ENCODE peak calls at places on chromosomes 3 and 15, in ten cellular contexts. T, G, N, S, J, E, K, C, Y and L are unnamed samples.

GRCh38 chr3:146818301-146818700 is 213.2 kb upstream of the PLSCR5 start:
- DNase-seq in S (no peak), G (no peak), K (no peak), T (no peak), N (no peak), Y (no peak), J (no peak), C (no peak), E (no peak), L (no peak)

GRCh38 chr3:65745306-65745705 is 293.4 kb downstream of the MAGI1 start:
- DNase-seq in C (no peak), Y (no peak), T (no peak), S (no peak), G (no peak), K (no peak), E (no peak), J (no peak), N (no peak), L (no peak)

GRCh38 chr3:140035856-140036255 is 100.9 kb downstream of the CLSTN2 start:
- DNase-seq in C (no peak), G (peak; percentile 54), N (no peak), E (no peak), T (no peak), K (no peak), S (no peak), J (no peak), Y (no peak), L (peak; percentile 27)

GRCh38 chr3:124512881-124513609 is 217.2 kb upstream of the UMPS start:
- DNase-seq in T (no peak), E (no peak), N (peak; percentile 36), G (peak; percentile 62), Y (peak; percentile 61), K (no peak), J (no peak), C (no peak), S (no peak), L (no peak)

GRCh38 chr3:156359337-156359736 is 195.6 kb downstream of the SSR3 start:
- DNase-seq in Y (no peak), N (no peak), G (no peak), S (no peak), K (peak; percentile 77), J (no peak), T (no peak), C (no peak), E (no peak), L (no peak)

GRCh38 chr3:115340586-115340985 is 193.5 kb upstream of the ZBTB20 start:
- DNase-seq in T (no peak), N (no peak), E (no peak), Y (no peak), J (no peak), C (no peak), K (no peak), G (no peak), S (no peak), L (no peak)

GRCh38 chr3:147680820-147681488 is 271.8 kb downstream of the ZIC1 start:
- DNase-seq in K (peak; percentile 15), G (no peak), S (no peak), C (peak; percentile 87), E (peak; percentile 59), Y (no peak), T (no peak), J (no peak), N (no peak), L (no peak)

GRCh38 chr15:62453979-62454378 is 288.9 kb upstream of the C2CD4B start:
- DNase-seq in K (peak; percentile 72), T (no peak), E (no peak), G (no peak), S (no peak), J (no peak), C (no peak), Y (no peak), N (no peak), L (no peak)

GRCh38 chr15:34701536-34701935 is 53.3 kb downstream of the GJD2 start:
- DNase-seq in K (no peak), N (no peak), S (no peak), T (no peak), J (no peak), Y (no peak), C (no peak), E (no peak), G (no peak), L (peak; percentile 38)

GRCh38 chr3:170726976-170727661 is 141.2 kb upstream of the SLC7A14 start:
- DNase-seq in S (no peak), C (no peak), K (peak; percentile 94), E (no peak), G (no peak), T (no peak), J (no peak), Y (no peak), N (no peak), L (no peak)

GRCh38 chr15:37199546-37199945 is 99.2 kb upstream of the MEIS2 start:
- DNase-seq in K (no peak), J (no peak), Y (no peak), T (no peak), G (no peak), N (no peak), E (no peak), C (no peak), S (no peak), L (no peak)
- H3K4me3 ChIP-seq in K (no peak overlapping the region), J (no peak overlapping the region), Y (no peak overlapping the region), T (no peak overlapping the region), G (no peak overlapping the region), N (no peak overlapping the region), E (no peak overlapping the region), C (no peak overlapping the region), S (no peak overlapping the region), L (no peak overlapping the region)

GRCh38 chr15:69193948-69194827 is 33.8 kb downstream of the GLCE start:
- DNase-seq in K (peak; percentile 67), T (no peak), J (no peak), N (no peak), G (no peak), C (peak; percentile 15), Y (no peak), E (no peak), S (no peak), L (no peak)
- H3K27ac ChIP-seq in K (no peak overlapping the region), T (no peak overlapping the region), J (peak overlapping the region; percentile 2), N (no peak overlapping the region), G (no peak overlapping the region), C (peak overlapping the region; percentile 83), Y (peak overlapping the region; percentile 5), E (peak overlapping the region; percentile 19), S (no peak overlapping the region), L (no peak overlapping the region)

GRCh38 chr3:50100956-50101845 is 12.5 kb downstream of the RBM5 start:
- DNase-seq in Y (no peak), C (peak; percentile 67), G (no peak), N (no peak), J (no peak), K (peak; percentile 74), T (no peak), E (no peak), S (no peak), L (peak; percentile 42)

DNA sequence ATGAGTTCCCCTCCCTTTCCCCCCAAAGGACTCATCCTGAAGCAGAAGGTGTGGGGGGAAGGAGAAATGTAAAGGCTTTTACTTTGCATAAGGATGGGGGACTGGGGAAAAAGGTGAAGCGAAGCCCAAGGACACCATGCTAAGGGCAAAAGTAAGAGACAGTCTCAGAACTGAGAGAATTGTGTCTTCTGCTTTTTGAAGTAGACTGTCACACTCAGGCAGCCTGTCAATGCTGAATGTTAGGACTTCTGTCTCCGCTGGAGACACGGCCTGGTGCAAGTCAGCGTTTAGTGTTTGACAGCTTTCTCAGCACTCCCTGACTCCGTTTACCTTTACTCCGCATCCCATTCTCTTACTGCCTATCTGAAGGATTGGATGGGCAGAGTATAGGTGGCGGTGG is 13.8 kb downstream of the RBM5 start:
- DNase-seq in N (no peak), Y (no peak), E (no peak), C (no peak), G (no peak), T (no peak), S (no peak), J (no peak), K (no peak), L (no peak)
- H3K36me3 ChIP-seq in N (peaks cover 100% of the 10 kb centered on the region), Y (peaks cover 88% of the 10 kb centered on the region), E (peaks cover 2% of the 10 kb centered on the region), C (peaks cover 81% of the 10 kb centered on the region), G (peaks cover 94% of the 10 kb centered on the region), T (peaks cover 86% of the 10 kb centered on the region), S (peaks cover 64% of the 10 kb centered on the region), J (peaks cover 97% of the 10 kb centered on the region), K (peaks cover 18% of the 10 kb centered on the region), L (peaks cover 93% of the 10 kb centered on the region)

DNA sequence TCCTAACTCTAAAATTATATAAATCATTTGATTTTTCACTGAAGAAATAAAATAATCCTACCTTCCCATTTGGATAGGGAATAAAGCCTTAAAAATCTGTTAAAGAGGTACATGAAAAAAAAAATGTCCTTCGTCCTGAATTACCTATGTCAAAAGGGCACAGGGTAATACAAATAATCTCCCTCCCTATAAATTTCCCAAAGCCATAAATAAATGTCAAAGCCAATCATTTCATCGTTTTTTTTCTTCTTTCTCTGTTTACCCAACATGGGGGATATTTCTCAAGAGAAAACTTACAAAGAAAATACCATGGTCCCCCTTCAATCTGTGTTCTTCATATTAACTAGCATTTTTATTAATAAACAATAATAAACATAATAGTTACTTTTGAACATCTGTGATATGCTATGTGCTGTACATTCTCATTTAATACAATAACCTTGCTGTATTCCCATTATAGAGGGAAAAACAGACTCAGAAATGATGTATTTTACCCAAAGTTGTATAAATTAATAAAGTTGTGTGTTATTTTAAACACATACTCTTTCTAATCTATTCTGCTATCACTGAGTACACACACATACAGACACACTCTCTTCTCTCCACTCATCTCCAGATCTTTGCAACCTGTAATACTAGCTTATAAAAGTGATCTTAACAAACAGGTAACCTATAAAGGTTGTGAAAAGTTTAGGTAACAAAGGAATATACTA is 910 bp upstream of the ANKRD28 start:
- DNase-seq in N (no peak), Y (no peak), J (no peak), E (no peak), T (no peak), K (no peak), S (no peak), C (no peak), G (no peak), L (no peak)
- H3K4me3 ChIP-seq in N (no peak overlapping the region), Y (peak overlapping the region; percentile 56), J (no peak overlapping the region), E (no peak overlapping the region), T (no peak overlapping the region), K (peak overlapping the region; percentile 99), S (no peak overlapping the region), C (no peak overlapping the region), G (no peak overlapping the region), L (no peak overlapping the region)

DNA sequence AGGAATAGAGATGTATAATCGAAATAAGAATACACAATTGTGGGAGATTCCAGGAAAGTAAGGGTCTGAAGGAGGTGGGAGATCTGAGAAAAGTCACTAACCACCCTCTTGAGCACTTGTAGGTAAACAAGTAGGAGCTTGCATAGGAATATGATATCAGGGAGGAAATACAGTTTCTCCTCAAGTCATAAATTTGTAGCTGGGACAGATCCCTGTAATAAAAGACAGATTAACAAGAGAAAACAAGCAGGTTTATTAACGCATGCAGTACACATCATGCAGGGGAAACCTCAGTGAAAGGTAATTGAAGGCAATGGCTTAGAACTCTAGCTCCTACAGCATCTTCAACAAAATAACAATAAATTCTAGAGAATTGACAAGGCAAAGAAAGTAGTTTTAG is 580.3 kb downstream of the TAFA4 start:
- DNase-seq in C (no peak), N (no peak), T (no peak), Y (no peak), G (no peak), S (no peak), J (no peak), K (no peak), E (no peak), L (no peak)
- H3K27ac ChIP-seq in C (no peak overlapping the region), N (no peak overlapping the region), T (no peak overlapping the region), Y (no peak overlapping the region), G (no peak overlapping the region), S (no peak overlapping the region), J (no peak overlapping the region), K (no peak overlapping the region), E (no peak overlapping the region), L (no peak overlapping the region)

GRCh38 chr3:48747703-48748102 is 30.7 kb upstream of the IP6K2 start:
- DNase-seq in N (no peak), J (no peak), Y (no peak), E (peak; percentile 51), S (no peak), C (no peak), T (no peak), K (no peak), G (no peak), L (no peak)
- H3K36me3 ChIP-seq in N (peaks cover 51% of the 10 kb centered on the region), J (peaks cover 16% of the 10 kb centered on the region), Y (peaks cover 26% of the 10 kb centered on the region), E (no peaks in the 10 kb centered on the region), S (no peaks in the 10 kb centered on the region), C (peaks cover 9% of the 10 kb centered on the region), T (peaks cover 22% of the 10 kb centered on the region), K (peaks cover 3% of the 10 kb centered on the region), G (peaks cover 45% of the 10 kb centered on the region), L (peaks cover 19% of the 10 kb centered on the region)